ENCODE peak calls at places on chromosomes 11 and 22, in eight cellular contexts. Z, H, G, I, T, M, X and K are unnamed samples.

GRCh38 chr11:33713162-33713913 is 12.7 kb upstream of the C11orf91 start:
- DNase-seq in G (no peak), Z (no peak), T (no peak), X (no peak), M (no peak), H (no peak), I (no peak), K (no peak)

GRCh38 chr11:117424781-117425180 is 97.1 kb downstream of the CEP164 start:
- DNase-seq in I (no peak), Z (no peak), H (peak; percentile 60), M (no peak), X (no peak), G (no peak), T (no peak), K (no peak)

GRCh38 chr11:44943696-44944095 is 7.0 kb downstream of the TP53I11 start:
- DNase-seq in H (no peak), G (no peak), X (no peak), Z (no peak), T (no peak), M (no peak), I (no peak), K (no peak)

GRCh38 chr22:49964493-49965290 is 4.1 kb downstream of the PIM3 start:
- DNase-seq in I (peak; percentile 20), H (no peak), X (peak; percentile 5), G (no peak), Z (no peak), M (no peak), T (peak; percentile 27), K (no peak)

GRCh38 chr11:57321996-57322880 is 2.5 kb downstream of the TNKS1BP1 start:
- DNase-seq in H (peak; percentile 100), Z (peak; percentile 35), G (peak; percentile 98), M (peak; percentile 98), T (peak; percentile 94), I (peak; percentile 97), X (no peak), K (no peak)

GRCh38 chr11:115286614-115287013 is 217.6 kb downstream of the CADM1 start:
- DNase-seq in I (no peak), Z (no peak), M (no peak), H (no peak), T (no peak), X (no peak), G (no peak), K (no peak)

GRCh38 chr11:32400196-32400595 is 35.1 kb downstream of the WT1 start:
- DNase-seq in T (no peak), M (peak; percentile 76), Z (no peak), G (no peak), I (no peak), H (no peak), X (no peak), K (no peak)

GRCh38 chr11:58905141-58905715 is 34.1 kb upstream of the GLYATL1 start:
- DNase-seq in T (peak; percentile 59), G (peak; percentile 67), Z (peak; percentile 60), X (no peak), M (peak; percentile 73), I (peak; percentile 31), H (peak; percentile 41), K (no peak)

GRCh38 chr11:103594283-103594682 is 442.2 kb upstream of the DDI1 start:
- DNase-seq in G (no peak), X (no peak), H (no peak), I (no peak), M (no peak), T (no peak), Z (no peak), K (no peak)

GRCh38 chr11:16938061-16938460 is 76.2 kb downstream of the PLEKHA7 start:
- DNase-seq in T (no peak), Z (no peak), M (no peak), X (no peak), H (no peak), I (no peak), G (no peak), K (no peak)